ENCODE peak calls at places on chromosome 18, in six cellular contexts. One of them, this sample, is unnamed.

GRCh38 chr18:52936931-52937330 is 596.9 kb downstream of the DCC start:
- DNase-seq in HepG2: no peak
- DNase-seq in GM12878: no peak
- DNase-seq in A549: no peak
- DNase-seq in HCT116: no peak
- DNase-seq in K562: no peak
- DNase-seq in this sample: no peak

GRCh38 chr18:77505499-77505898 is 255.9 kb downstream of the GALR1 start:
- DNase-seq in GM12878: no peak
- DNase-seq in HepG2: no peak
- DNase-seq in HCT116: no peak
- DNase-seq in A549: no peak
- DNase-seq in K562: no peak
- DNase-seq in this sample: no peak

GRCh38 chr18:75219684-75220083 is 9.1 kb downstream of the TSHZ1 start:
- DNase-seq in A549: no peak
- DNase-seq in K562: no peak
- DNase-seq in HepG2: peak; percentile 7
- DNase-seq in GM12878: no peak
- DNase-seq in HCT116: no peak
- DNase-seq in this sample: no peak

GRCh38 chr18:5527603-5528002 is 16.2 kb downstream of the EPB41L3 start:
- DNase-seq in GM12878: no peak
- DNase-seq in K562: no peak
- DNase-seq in A549: no peak
- DNase-seq in HCT116: no peak
- DNase-seq in HepG2: no peak
- DNase-seq in this sample: no peak

GRCh38 chr18:711693-712400 is 583 bp downstream of the ENOSF1 start:
- DNase-seq in A549: peak; percentile 79
- DNase-seq in HepG2: peak; percentile 60
- DNase-seq in HCT116: peak; percentile 57
- DNase-seq in GM12878: peak; percentile 27
- DNase-seq in K562: peak; percentile 89
- DNase-seq in this sample: peak; percentile 45

GRCh38 chr18:27695509-27695908 is 481.4 kb downstream of the CDH2 start:
- DNase-seq in HepG2: no peak
- DNase-seq in HCT116: no peak
- DNase-seq in A549: no peak
- DNase-seq in K562: no peak
- DNase-seq in GM12878: no peak
- DNase-seq in this sample: no peak

GRCh38 chr18:908631-909621 is 4.3 kb downstream of the ADCYAP1 start:
- DNase-seq in A549: no peak
- DNase-seq in HCT116: no peak
- DNase-seq in HepG2: no peak
- DNase-seq in GM12878: no peak
- DNase-seq in K562: no peak
- DNase-seq in this sample: no peak

GRCh38 chr18:6747646-6748045 is 18.1 kb downstream of the ARHGAP28 start:
- DNase-seq in GM12878: no peak
- DNase-seq in HepG2: no peak
- DNase-seq in K562: no peak
- DNase-seq in A549: no peak
- DNase-seq in HCT116: no peak
- DNase-seq in this sample: no peak

GRCh38 chr18:6960656-6961055 is 156.9 kb downstream of the LAMA1 start:
- DNase-seq in K562: no peak
- DNase-seq in A549: no peak
- DNase-seq in GM12878: no peak
- DNase-seq in HCT116: no peak
- DNase-seq in HepG2: no peak
- DNase-seq in this sample: no peak

GRCh38 chr18:477565-477964 is 22.9 kb downstream of the COLEC12 start:
- DNase-seq in HCT116: peak; percentile 37
- DNase-seq in A549: peak; percentile 28
- DNase-seq in GM12878: no peak
- DNase-seq in K562: peak; percentile 45
- DNase-seq in HepG2: peak; percentile 27
- DNase-seq in this sample: no peak

GRCh38 chr18:36337679-36338419 is 40.3 kb downstream of the FHOD3 start:
- DNase-seq in A549: no peak
- DNase-seq in HepG2: peak; percentile 19
- DNase-seq in K562: no peak
- DNase-seq in GM12878: no peak
- DNase-seq in HCT116: no peak
- DNase-seq in this sample: no peak

GRCh38 chr18:76449110-76449453 is 46.0 kb downstream of the ZNF516 start:
- DNase-seq in HCT116: no peak
- DNase-seq in GM12878: no peak
- DNase-seq in HepG2: no peak
- DNase-seq in A549: no peak
- DNase-seq in K562: no peak
- DNase-seq in this sample: no peak

GRCh38 chr18:76496200-76496890 is 1.3 kb upstream of the ZNF516 start:
- DNase-seq in K562: peak; percentile 33
- DNase-seq in HepG2: peak; percentile 22
- DNase-seq in A549: peak; percentile 47
- DNase-seq in GM12878: no peak
- DNase-seq in HCT116: no peak
- DNase-seq in this sample: peak; percentile 80

GRCh38 chr18:21134895-21135294 is 23.3 kb upstream of the ROCK1 start:
- DNase-seq in HepG2: no peak
- DNase-seq in GM12878: no peak
- DNase-seq in A549: peak; percentile 7
- DNase-seq in K562: no peak
- DNase-seq in HCT116: no peak
- DNase-seq in this sample: no peak

GRCh38 chr18:5456577-5457466 is 87.0 kb downstream of the EPB41L3 start:
- DNase-seq in GM12878: no peak
- DNase-seq in K562: no peak
- DNase-seq in HepG2: peak; percentile 7
- DNase-seq in HCT116: no peak
- DNase-seq in A549: no peak
- DNase-seq in this sample: peak; percentile 56

DNA sequence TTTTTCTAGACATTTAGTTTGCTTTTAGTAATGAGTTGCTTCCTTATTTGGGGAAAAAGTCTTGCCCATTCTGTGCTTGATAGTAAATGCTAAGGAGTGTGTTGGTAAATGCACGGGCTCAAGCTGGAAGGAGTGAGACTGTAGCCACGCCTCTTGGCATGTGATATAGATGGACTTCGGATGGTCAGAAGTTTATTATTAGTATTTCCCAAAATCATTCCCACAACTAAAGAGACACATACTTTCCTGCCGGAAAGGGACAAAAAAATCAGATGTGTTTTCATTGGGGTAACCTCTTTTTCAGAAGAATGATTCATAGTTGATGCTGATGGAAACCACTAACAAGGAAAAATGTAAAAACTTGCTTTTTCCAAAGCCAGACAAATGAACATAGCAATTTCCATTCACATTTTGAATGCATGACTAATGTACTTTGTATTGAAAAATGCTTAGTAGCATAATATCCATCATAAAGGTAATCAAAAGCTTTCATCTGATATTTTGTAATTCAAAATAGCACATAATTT is 133.2 kb downstream of the ZNF532 start:
- DNase-seq in HepG2: no peak
- DNase-seq in A549: peak; percentile 79
- DNase-seq in GM12878: no peak
- DNase-seq in K562: no peak
- DNase-seq in HCT116: no peak
- DNase-seq in this sample: no peak
- TF ChIP-seq CEBPB in HepG2: no peak
- TF ChIP-seq CEBPB in A549: no peak
- TF ChIP-seq CEBPB in GM12878: no peak
- TF ChIP-seq CEBPB in K562: no peak
- TF ChIP-seq CEBPB in HCT116: no peak
- TF ChIP-seq CEBPB in this sample: no peak

DNA sequence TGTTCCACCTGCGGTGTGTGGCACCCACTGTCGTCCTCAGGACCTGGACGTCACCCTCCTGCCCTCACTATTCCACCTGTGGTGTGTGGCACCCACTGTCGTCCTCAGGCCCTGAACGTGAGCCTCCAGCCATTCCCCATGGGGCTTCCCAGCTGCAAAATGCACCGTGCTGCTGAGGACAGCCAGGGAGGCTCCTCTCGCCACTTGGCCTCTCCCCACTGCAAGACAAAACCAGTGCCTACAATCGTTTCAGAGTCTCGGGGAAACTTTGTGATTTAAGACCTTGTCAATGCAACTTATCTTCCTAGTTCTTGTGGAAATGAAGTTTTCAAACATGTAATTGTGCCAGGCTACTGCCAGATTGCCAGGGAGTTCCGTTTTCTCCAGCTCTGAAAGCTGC is 319.3 kb upstream of the SALL3 start:
- DNase-seq in K562: no peak
- DNase-seq in HCT116: no peak
- DNase-seq in HepG2: no peak
- DNase-seq in A549: no peak
- DNase-seq in GM12878: no peak
- DNase-seq in this sample: no peak
- TF ChIP-seq MAX in K562: no peak
- TF ChIP-seq MAX in HCT116: no peak
- TF ChIP-seq MAX in HepG2: no peak
- TF ChIP-seq MAX in A549: no peak
- TF ChIP-seq MAX in GM12878: no peak
- TF ChIP-seq MAX in this sample: no peak

DNA sequence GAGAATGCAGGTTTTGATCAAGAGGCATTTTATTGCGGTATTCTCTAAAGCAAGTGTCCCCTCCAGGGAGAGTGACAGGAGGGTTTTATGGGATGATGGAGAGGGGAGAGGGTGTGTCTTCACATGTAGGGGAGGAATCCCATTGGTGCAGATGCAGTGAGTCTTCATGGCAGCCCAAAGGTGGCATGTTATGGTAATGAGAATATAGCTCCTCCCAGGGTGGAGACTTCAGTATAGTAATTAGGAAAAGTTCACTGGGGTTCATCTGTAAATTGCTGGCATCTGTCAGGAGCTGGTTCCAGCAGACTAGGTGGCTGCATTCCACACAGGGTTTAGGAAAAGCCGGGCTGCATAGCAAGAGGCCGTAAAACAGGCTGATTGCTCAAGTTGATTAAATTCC is 230.7 kb upstream of the CCDC68 start:
- DNase-seq in HepG2: no peak
- DNase-seq in HCT116: no peak
- DNase-seq in GM12878: no peak
- DNase-seq in K562: peak; percentile 14
- DNase-seq in A549: no peak
- DNase-seq in this sample: no peak
- TF ChIP-seq CEBPB in HepG2: no peak
- TF ChIP-seq CEBPB in HCT116: no peak
- TF ChIP-seq CEBPB in GM12878: no peak
- TF ChIP-seq CEBPB in K562: no peak
- TF ChIP-seq CEBPB in A549: no peak
- TF ChIP-seq CEBPB in this sample: peak; percentile 27

GRCh38 chr18:44128365-44128764 is 552.3 kb upstream of the SETBP1 start:
- DNase-seq in K562: no peak
- DNase-seq in GM12878: no peak
- DNase-seq in A549: no peak
- DNase-seq in HepG2: no peak
- DNase-seq in HCT116: no peak
- DNase-seq in this sample: no peak
- TF ChIP-seq MAX in K562: no peak
- TF ChIP-seq MAX in GM12878: no peak
- TF ChIP-seq MAX in A549: no peak
- TF ChIP-seq MAX in HepG2: no peak
- TF ChIP-seq MAX in HCT116: no peak
- TF ChIP-seq MAX in this sample: no peak

GRCh38 chr18:26526128-26526965 is 22.0 kb downstream of the KCTD1 start:
- DNase-seq in K562: no peak
- DNase-seq in A549: no peak
- DNase-seq in HCT116: no peak
- DNase-seq in GM12878: no peak
- DNase-seq in HepG2: no peak
- DNase-seq in this sample: no peak
- TF ChIP-seq CEBPB in K562: no peak
- TF ChIP-seq CEBPB in A549: no peak
- TF ChIP-seq CEBPB in HCT116: no peak
- TF ChIP-seq CEBPB in GM12878: no peak
- TF ChIP-seq CEBPB in HepG2: no peak
- TF ChIP-seq CEBPB in this sample: no peak

GRCh38 chr18:25072205-25072604 is 279.8 kb downstream of the ZNF521 start:
- DNase-seq in GM12878: no peak
- DNase-seq in HCT116: no peak
- DNase-seq in HepG2: no peak
- DNase-seq in A549: no peak
- DNase-seq in K562: no peak
- DNase-seq in this sample: no peak

GRCh38 chr18:25066536-25066935 is 285.4 kb downstream of the ZNF521 start:
- DNase-seq in HCT116: no peak
- DNase-seq in GM12878: no peak
- DNase-seq in HepG2: no peak
- DNase-seq in K562: no peak
- DNase-seq in A549: no peak
- DNase-seq in this sample: no peak

GRCh38 chr18:25062720-25063119 is 289.2 kb downstream of the ZNF521 start:
- DNase-seq in GM12878: no peak
- DNase-seq in K562: no peak
- DNase-seq in HepG2: no peak
- DNase-seq in A549: no peak
- DNase-seq in HCT116: no peak
- DNase-seq in this sample: no peak

GRCh38 chr18:25067291-25068050 is 284.5 kb downstream of the ZNF521 start:
- DNase-seq in K562: no peak
- DNase-seq in GM12878: no peak
- DNase-seq in HCT116: no peak
- DNase-seq in HepG2: no peak
- DNase-seq in A549: no peak
- DNase-seq in this sample: no peak
- TF ChIP-seq MAX in K562: no peak
- TF ChIP-seq MAX in GM12878: no peak
- TF ChIP-seq MAX in HCT116: no peak
- TF ChIP-seq MAX in HepG2: no peak
- TF ChIP-seq MAX in A549: no peak
- TF ChIP-seq MAX in this sample: no peak

GRCh38 chr18:3012306-3012919 is 531 bp downstream of the LPIN2 start:
- DNase-seq in HCT116: no peak
- DNase-seq in A549: peak; percentile 7
- DNase-seq in GM12878: no peak
- DNase-seq in HepG2: no peak
- DNase-seq in K562: peak; percentile 77
- DNase-seq in this sample: no peak
- TF ChIP-seq CEBPB in HCT116: no peak
- TF ChIP-seq CEBPB in A549: no peak
- TF ChIP-seq CEBPB in GM12878: no peak
- TF ChIP-seq CEBPB in HepG2: no peak
- TF ChIP-seq CEBPB in K562: no peak
- TF ChIP-seq CEBPB in this sample: no peak

This sample was measured in H1.